ENCODE peak calls at places on chromosomes 1 and 21, in ten cellular contexts. M, D, V, J, Y, Z, G, Q, P and A are unnamed samples.

GRCh38 chr21:32990666-32991065 is 35.1 kb upstream of the OLIG2 start:
- DNase-seq in M (no peak), D (no peak), V (no peak), J (no peak), Y (no peak), Z (no peak), G (no peak), Q (no peak), P (no peak), A (no peak)

GRCh38 chr1:202599669-202600431 is 110.4 kb downstream of the SYT2 start:
- DNase-seq in M (peak), D (peak), V (peak), J (peak), Y (peak), Z (peak), G (peak), Q (no peak), P (no peak), A (no peak)

GRCh38 chr1:44059956-44060355 is 28.7 kb upstream of the SLC6A9 start:
- DNase-seq in M (no peak), D (peak), V (no peak), J (no peak), Y (no peak), Z (no peak), G (no peak), Q (no peak), P (no peak), A (no peak)

GRCh38 chr1:31372961-31373896 is at the start of gene FABP3:
- DNase-seq in M (peak), D (peak), V (peak), J (no peak), Y (peak), Z (peak), G (no peak), Q (peak), P (no peak), A (no peak)

GRCh38 chr21:45330075-45330781 is 42.5 kb upstream of the POFUT2 start:
- DNase-seq in M (no peak), D (peak), V (no peak), J (no peak), Y (peak), Z (no peak), G (no peak), Q (no peak), P (no peak), A (no peak)

GRCh38 chr21:26469789-26470188 is 103.3 kb downstream of the CYYR1 start:
- DNase-seq in M (no peak), D (no peak), V (peak), J (no peak), Y (peak), Z (no peak), G (no peak), Q (no peak), P (no peak), A (no peak)

GRCh38 chr21:33937931-33938339 is 22.3 kb upstream of the ATP5PO start:
- DNase-seq in M (no peak), D (peak), V (no peak), J (no peak), Y (no peak), Z (peak), G (peak), Q (no peak), P (no peak), A (no peak)

GRCh38 chr1:154802336-154803003 is 67.6 kb downstream of the KCNN3 start:
- DNase-seq in M (no peak), D (no peak), V (no peak), J (no peak), Y (no peak), Z (no peak), G (no peak), Q (no peak), P (no peak), A (no peak)

GRCh38 chr1:52629667-52630066 is 3.3 kb upstream of the SHISAL2A start:
- DNase-seq in M (no peak), D (no peak), V (no peak), J (no peak), Y (no peak), Z (no peak), G (no peak), Q (no peak), P (no peak), A (no peak)

GRCh38 chr1:186977266-186977957 is 148.7 kb downstream of the PLA2G4A start:
- DNase-seq in M (no peak), D (no peak), V (no peak), J (no peak), Y (no peak), Z (no peak), G (no peak), Q (no peak), P (no peak), A (no peak)

GRCh38 chr1:36807262-36807661 is 227.1 kb downstream of the GRIK3 start:
- DNase-seq in M (no peak), D (no peak), V (no peak), J (no peak), Y (no peak), Z (no peak), G (no peak), Q (no peak), P (no peak), A (no peak)

GRCh38 chr1:205578780-205579571 is 52.8 kb downstream of the ELK4 start:
- DNase-seq in M (no peak), D (no peak), V (no peak), J (no peak), Y (no peak), Z (no peak), G (no peak), Q (no peak), P (no peak), A (no peak)

GRCh38 chr21:27079807-27080206 is 112.9 kb upstream of the ADAMTS5 start:
- DNase-seq in M (no peak), D (no peak), V (no peak), J (no peak), Y (no peak), Z (no peak), G (no peak), Q (no peak), P (no peak), A (no peak)

GRCh38 chr21:34157456-34158025 is 84.2 kb downstream of the MRPS6 start:
- DNase-seq in M (no peak), D (peak), V (no peak), J (no peak), Y (no peak), Z (no peak), G (no peak), Q (no peak), P (no peak), A (no peak)

GRCh38 chr1:17282836-17283235 is 25.2 kb upstream of the PADI4 start:
- DNase-seq in M (no peak), D (no peak), V (no peak), J (no peak), Y (no peak), Z (no peak), G (no peak), Q (no peak), P (no peak), A (no peak)

GRCh38 chr1:23559985-23560755 is 869 bp upstream of the ID3 start:
- DNase-seq in M (no peak), D (no peak), V (no peak), J (no peak), Y (no peak), Z (no peak), G (no peak), Q (no peak), P (no peak), A (no peak)

GRCh38 chr1:224333309-224333926 is 3.4 kb upstream of the NVL start:
- DNase-seq in M (no peak), D (peak), V (no peak), J (peak), Y (peak), Z (peak), G (peak), Q (peak), P (no peak), A (no peak)

GRCh38 chr1:47196622-47197021 is 6.8 kb upstream of the PDZK1IP1 start:
- DNase-seq in M (peak), D (no peak), V (no peak), J (no peak), Y (no peak), Z (no peak), G (no peak), Q (no peak), P (no peak), A (no peak)

GRCh38 chr1:146032613-146033219 is 11.2 kb upstream of the HJV start:
- DNase-seq in M (no peak), D (peak), V (no peak), J (peak), Y (peak), Z (no peak), G (peak), Q (peak), P (no peak), A (no peak)

GRCh38 chr1:221994274-221994698 is 252.4 kb upstream of the DUSP10 start:
- DNase-seq in M (no peak), D (no peak), V (no peak), J (no peak), Y (no peak), Z (peak), G (peak), Q (no peak), P (no peak), A (no peak)

GRCh38 chr1:103461171-103462105 is 64.1 kb upstream of the RNPC3 start:
- DNase-seq in M (no peak), D (peak), V (no peak), J (peak), Y (peak), Z (no peak), G (peak), Q (no peak), P (no peak), A (no peak)

GRCh38 chr1:2469103-2469940 is 6.8 kb upstream of the PLCH2 start:
- DNase-seq in M (no peak), D (no peak), V (no peak), J (no peak), Y (no peak), Z (no peak), G (no peak), Q (no peak), P (no peak), A (no peak)

GRCh38 chr1:63317007-63317813 is 5.2 kb upstream of the FOXD3 start:
- DNase-seq in M (peak), D (peak), V (no peak), J (peak), Y (peak), Z (peak), G (peak), Q (no peak), P (no peak), A (no peak)

GRCh38 chr1:227779021-227779441 is 36.4 kb upstream of the PRSS38 start:
- DNase-seq in M (no peak), D (no peak), V (no peak), J (no peak), Y (no peak), Z (no peak), G (no peak), Q (no peak), P (no peak), A (no peak)

GRCh38 chr1:246689409-246689997 is 34.7 kb upstream of the SCCPDH start:
- DNase-seq in M (peak), D (peak), V (peak), J (peak), Y (peak), Z (peak), G (peak), Q (peak), P (no peak), A (no peak)

GRCh38 chr21:24594082-24594481 is 1013.2 kb downstream of the MRPL39 start:
- DNase-seq in M (no peak), D (no peak), V (no peak), J (no peak), Y (no peak), Z (no peak), G (peak), Q (no peak), P (no peak), A (no peak)

GRCh38 chr1:183932412-183932811 is 105.1 kb downstream of the COLGALT2 start:
- DNase-seq in M (no peak), D (no peak), V (peak), J (no peak), Y (no peak), Z (no peak), G (no peak), Q (peak), P (no peak), A (no peak)

GRCh38 chr1:78472851-78473496 is 17.8 kb upstream of the PTGFR start:
- DNase-seq in M (no peak), D (no peak), V (no peak), J (no peak), Y (no peak), Z (no peak), G (no peak), Q (no peak), P (no peak), A (no peak)

GRCh38 chr1:159823401-159823800 is 3.3 kb upstream of the SLAMF8 start:
- DNase-seq in M (peak), D (peak), V (no peak), J (no peak), Y (no peak), Z (no peak), G (no peak), Q (no peak), P (no peak), A (no peak)

GRCh38 chr1:162055062-162055461 is 14.4 kb upstream of the NOS1AP start:
- DNase-seq in M (no peak), D (no peak), V (no peak), J (no peak), Y (peak), Z (no peak), G (no peak), Q (peak), P (no peak), A (no peak)

GRCh38 chr1:184621262-184621661 is 133.4 kb downstream of the EDEM3 start:
- DNase-seq in M (no peak), D (peak), V (peak), J (no peak), Y (no peak), Z (no peak), G (no peak), Q (no peak), P (no peak), A (no peak)